ENCODE peak calls at places on chromosome 20, in seven cellular contexts. U is glomerular endothelial cell, C is H7, A is T-helper 17 cell, X is mesenteric fat pad, H is B cell, W is NAMALWA. S is an unnamed sample.

GRCh38 chr20:25259358-25259757 is 11.5 kb downstream of the PYGB start:
- DNase-seq in U (no peak), H (no peak), C (no peak), W (no peak), X (peak), A (no peak), S (no peak)

GRCh38 chr20:49871391-49871948 is 43.9 kb downstream of the SPATA2 start:
- DNase-seq in X (no peak), W (no peak), U (no peak), C (no peak), H (no peak), A (no peak), S (no peak)

GRCh38 chr20:2752631-2753455 is 47.6 kb downstream of the CPXM1 start:
- DNase-seq in W (no peak), C (peak), U (no peak), H (peak), A (peak), X (no peak), S (peak)

GRCh38 chr20:32327087-32327681 is 30.9 kb upstream of the ASXL1 start:
- DNase-seq in H (no peak), X (no peak), C (no peak), U (no peak), W (no peak), A (no peak), S (no peak)

GRCh38 chr20:50380697-50381040 is 129.5 kb upstream of the PTPN1 start:
- DNase-seq in A (no peak), W (no peak), X (no peak), H (no peak), C (no peak), U (no peak), S (no peak)

GRCh38 chr20:951384-952169 is 35.4 kb upstream of the ANGPT4 start:
- DNase-seq in C (no peak), H (no peak), A (no peak), U (no peak), W (no peak), X (peak), S (no peak)

GRCh38 chr20:2361035-2361593 is 19.6 kb upstream of the TGM6 start:
- DNase-seq in X (no peak), U (no peak), A (no peak), C (no peak), W (no peak), H (no peak), S (no peak)

GRCh38 chr20:47093567-47093966 is 198.9 kb downstream of the EYA2 start:
- DNase-seq in H (no peak), C (no peak), A (no peak), X (no peak), W (no peak), U (no peak), S (no peak)

GRCh38 chr20:13356087-13356486 is 135.0 kb downstream of the ISM1 start:
- DNase-seq in U (no peak), W (no peak), X (no peak), H (no peak), C (no peak), A (no peak), S (no peak)

GRCh38 chr20:35635652-35636051 is 20.0 kb downstream of the SPAG4 start:
- DNase-seq in H (no peak), A (no peak), U (no peak), X (no peak), W (no peak), C (no peak), S (no peak)

GRCh38 chr20:52201395-52201794 is 9.8 kb upstream of the ZFP64 start:
- DNase-seq in X (no peak), A (no peak), H (no peak), U (no peak), W (no peak), C (no peak), S (no peak)

GRCh38 chr20:59743767-59744485 is 139.6 kb downstream of the PHACTR3 start:
- DNase-seq in C (peak), X (no peak), U (no peak), A (no peak), W (peak), H (no peak), S (no peak)

GRCh38 chr20:846894-847278 is 13.4 kb downstream of the FAM110A start:
- DNase-seq in X (no peak), U (no peak), C (no peak), A (peak), H (peak), W (peak), S (peak)

GRCh38 chr20:52624270-52624669 is 347.9 kb upstream of the TSHZ2 start:
- DNase-seq in C (no peak), W (no peak), H (no peak), A (no peak), X (no peak), U (no peak), S (no peak)

GRCh38 chr20:58891076-58891685 is 38.7 kb downstream of the GNAS start:
- DNase-seq in X (peak), C (peak), U (no peak), H (peak), A (peak), W (peak), S (peak)

GRCh38 chr20:56166781-56167465 is 81.6 kb upstream of the MC3R start:
- DNase-seq in W (no peak), A (no peak), U (no peak), C (no peak), X (no peak), H (no peak), S (no peak)

GRCh38 chr20:60224914-60225313 is 266.7 kb downstream of the CDH26 start:
- DNase-seq in W (peak), H (no peak), U (no peak), A (no peak), X (peak), C (peak), S (no peak)

GRCh38 chr20:23630392-23630849 is 7.3 kb downstream of the CST3 start:
- DNase-seq in X (no peak), U (no peak), W (no peak), A (no peak), H (no peak), C (no peak), S (no peak)

GRCh38 chr20:53631909-53632662 is 38.4 kb upstream of the ZNF217 start:
- DNase-seq in U (no peak), W (no peak), C (no peak), X (peak), H (no peak), A (no peak), S (no peak)

GRCh38 chr20:61569836-61570235 is 317.8 kb downstream of the CDH4 start:
- DNase-seq in H (no peak), C (no peak), X (no peak), U (no peak), A (no peak), W (no peak), S (no peak)

GRCh38 chr20:4041748-4042411 is 26.5 kb upstream of the RNF24 start:
- DNase-seq in W (no peak), A (no peak), X (no peak), C (peak), U (no peak), H (no peak), S (no peak)